ENCODE peak calls at places on chromosomes 2 and 18, in seven cellular contexts. G is psoas muscle; P is neural progenitor cell; S is cardiac muscle cell; A is H1; I is left ventricle myocardium inferior; Q is CD8-positive, alpha-beta memory T cell. F is an unnamed sample.

GRCh38 chr2:172207916-172208315 is 105.2 kb upstream of the DLX2 start:
- DNase-seq in I (no peak), S (no peak), P (no peak), A (no peak), G (no peak), Q (no peak), F (no peak)

GRCh38 chr2:168138369-168138768 is 109.0 kb downstream of the STK39 start:
- DNase-seq in P (peak; percentile 12), Q (no peak), I (peak; percentile 41), G (no peak), S (no peak), A (no peak), F (no peak)

GRCh38 chr2:36663851-36664715 is 32.4 kb upstream of the VIT start:
- DNase-seq in P (peak; percentile 67), A (no peak), G (no peak), I (no peak), Q (no peak), S (peak; percentile 64), F (peak; percentile 55)

GRCh38 chr18:13267517-13267916 is 49.0 kb downstream of the LDLRAD4 start:
- DNase-seq in P (no peak), A (no peak), Q (no peak), S (no peak), G (no peak), I (no peak), F (no peak)

GRCh38 chr2:172083725-172084483 is 1.4 kb upstream of the DLX1 start:
- DNase-seq in P (peak; percentile 35), I (no peak), Q (no peak), A (peak; percentile 72), S (no peak), G (no peak), F (no peak)

GRCh38 chr2:145416640-145417039 is 896.7 kb upstream of the ZEB2 start:
- DNase-seq in S (no peak), Q (no peak), P (no peak), A (no peak), I (no peak), G (no peak), F (no peak)

GRCh38 chr2:203683932-203684556 is 22.4 kb upstream of the CD28 start:
- DNase-seq in P (no peak), S (no peak), Q (no peak), I (no peak), G (no peak), A (no peak), F (no peak)

GRCh38 chr2:11682590-11682915 is 12.6 kb upstream of the NTSR2 start:
- DNase-seq in S (no peak), P (no peak), I (no peak), Q (no peak), G (no peak), A (no peak), F (no peak)

GRCh38 chr2:200860092-200860795 is 4.2 kb downstream of the CLK1 start:
- DNase-seq in Q (peak; percentile 24), G (no peak), P (no peak), S (no peak), I (no peak), A (no peak), F (no peak)

GRCh38 chr2:152464853-152465470 is 130.0 kb downstream of the FMNL2 start:
- DNase-seq in P (no peak), Q (no peak), A (no peak), S (no peak), I (no peak), G (peak; percentile 54), F (no peak)

GRCh38 chr18:9950289-9951016 is 36.6 kb downstream of the VAPA start:
- DNase-seq in A (no peak), I (no peak), P (no peak), S (no peak), Q (no peak), G (no peak), F (no peak)

GRCh38 chr18:43662657-43663056 is 385.4 kb upstream of the SYT4 start:
- DNase-seq in A (no peak), G (no peak), Q (no peak), P (no peak), S (peak; percentile 2), I (no peak), F (no peak)

GRCh38 chr18:55778731-55779460 is 190.9 kb upstream of the TCF4 start:
- DNase-seq in P (peak; percentile 59), Q (no peak), I (no peak), A (no peak), S (no peak), G (no peak), F (no peak)

GRCh38 chr2:88813612-88814011 is 122.1 kb downstream of the RPIA start:
- DNase-seq in G (no peak), P (no peak), Q (no peak), S (no peak), I (no peak), A (no peak), F (no peak)

GRCh38 chr2:159712929-159713575 is 746 bp downstream of the MARCHF7 start:
- DNase-seq in I (no peak), S (peak; percentile 64), Q (no peak), P (no peak), G (no peak), A (no peak), F (no peak)

GRCh38 chr2:10208736-10209135 is 86.2 kb downstream of the RRM2 start:
- DNase-seq in A (no peak), Q (no peak), G (no peak), P (no peak), S (no peak), I (no peak), F (no peak)

GRCh38 chr2:137964066-137964858 is at the start of gene HNMT:
- DNase-seq in G (peak; percentile 58), A (peak; percentile 53), Q (no peak), S (peak; percentile 45), P (peak; percentile 55), I (no peak), F (peak; percentile 4)

GRCh38 chr18:62437520-62438329 is 85.1 kb upstream of the ZCCHC2 start:
- DNase-seq in A (no peak), I (peak; percentile 34), Q (no peak), S (no peak), G (peak; percentile 87), P (no peak), F (no peak)

GRCh38 chr18:31424383-31424988 is 23.1 kb upstream of the DSG3 start:
- DNase-seq in P (peak; percentile 67), A (peak; percentile 76), G (no peak), S (peak; percentile 71), I (no peak), Q (no peak), F (peak; percentile 31)

DNA sequence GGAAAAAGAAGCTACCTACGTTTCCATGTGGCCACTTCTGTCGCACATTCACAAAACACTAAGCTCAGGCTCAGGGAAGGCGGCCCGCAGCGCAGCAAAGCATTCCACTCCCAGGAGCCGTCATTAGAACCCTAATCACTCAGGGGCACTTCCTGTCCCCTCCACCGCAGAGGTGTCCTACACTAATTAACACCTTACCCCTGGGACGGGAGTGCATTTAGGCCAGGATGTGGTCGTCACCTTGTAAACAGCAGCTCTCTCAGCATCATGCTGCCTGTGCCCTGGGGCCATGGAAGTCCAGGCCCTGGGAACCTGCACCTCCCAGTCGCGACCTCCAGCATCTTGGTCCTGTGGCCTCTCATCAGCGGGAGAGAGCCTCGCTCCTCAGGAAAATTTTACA is 359.8 kb upstream of the SALL3 start:
- DNase-seq in P (no peak), Q (no peak), I (no peak), G (no peak), A (no peak), S (no peak), F (no peak)
- H3K27ac ChIP-seq in P (no peak overlapping the region), Q (no peak overlapping the region), I (no peak overlapping the region), G (no peak overlapping the region), A (no peak overlapping the region), S (no peak overlapping the region), F (no peak overlapping the region)

GRCh38 chr18:49728542-49728941 is 84.8 kb downstream of the ACAA2 start:
- DNase-seq in P (peak; percentile 66), Q (no peak), S (peak; percentile 38), A (peak; percentile 90), G (peak; percentile 53), I (no peak), F (peak; percentile 61)

GRCh38 chr18:49723648-49724180 is 89.6 kb downstream of the ACAA2 start:
- DNase-seq in G (no peak), S (no peak), A (no peak), P (no peak), Q (no peak), I (no peak), F (no peak)

GRCh38 chr18:49727816-49728215 is 85.5 kb downstream of the ACAA2 start:
- DNase-seq in S (no peak), I (no peak), Q (no peak), G (no peak), P (no peak), A (no peak), F (no peak)

GRCh38 chr18:49725809-49726514 is 87.4 kb downstream of the ACAA2 start:
- DNase-seq in S (peak; percentile 56), G (peak; percentile 78), P (peak; percentile 83), I (peak; percentile 67), Q (no peak), A (peak; percentile 72), F (peak; percentile 63)

DNA sequence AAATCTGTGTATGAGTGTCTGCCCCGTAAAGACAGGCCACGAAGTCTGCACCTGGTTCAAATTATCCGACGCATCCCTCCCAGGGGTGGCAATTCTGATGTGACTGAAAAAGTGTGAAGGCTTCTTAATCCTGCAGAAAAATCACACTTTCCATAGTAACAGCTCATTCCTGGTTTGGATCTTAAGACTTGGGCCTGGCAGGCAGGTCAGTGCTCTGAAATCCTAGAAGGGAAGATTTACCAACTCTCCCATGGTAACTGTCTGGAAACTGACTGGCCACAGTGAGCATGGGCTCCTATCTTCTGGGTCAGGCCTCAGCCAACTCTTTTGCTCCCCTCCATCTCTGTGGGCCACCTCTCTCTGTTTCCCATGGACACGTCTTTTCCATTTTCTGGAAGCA is 86.8 kb downstream of the ACAA2 start:
- DNase-seq in I (no peak), Q (no peak), P (no peak), A (no peak), S (no peak), G (no peak), F (no peak)
- H3K27ac ChIP-seq in I (peak overlapping the region; percentile 36), Q (no peak overlapping the region), P (peak overlapping the region; percentile 91), A (peak overlapping the region; percentile 66), S (peak overlapping the region; percentile 70), G (no peak overlapping the region), F (no peak overlapping the region)

DNA sequence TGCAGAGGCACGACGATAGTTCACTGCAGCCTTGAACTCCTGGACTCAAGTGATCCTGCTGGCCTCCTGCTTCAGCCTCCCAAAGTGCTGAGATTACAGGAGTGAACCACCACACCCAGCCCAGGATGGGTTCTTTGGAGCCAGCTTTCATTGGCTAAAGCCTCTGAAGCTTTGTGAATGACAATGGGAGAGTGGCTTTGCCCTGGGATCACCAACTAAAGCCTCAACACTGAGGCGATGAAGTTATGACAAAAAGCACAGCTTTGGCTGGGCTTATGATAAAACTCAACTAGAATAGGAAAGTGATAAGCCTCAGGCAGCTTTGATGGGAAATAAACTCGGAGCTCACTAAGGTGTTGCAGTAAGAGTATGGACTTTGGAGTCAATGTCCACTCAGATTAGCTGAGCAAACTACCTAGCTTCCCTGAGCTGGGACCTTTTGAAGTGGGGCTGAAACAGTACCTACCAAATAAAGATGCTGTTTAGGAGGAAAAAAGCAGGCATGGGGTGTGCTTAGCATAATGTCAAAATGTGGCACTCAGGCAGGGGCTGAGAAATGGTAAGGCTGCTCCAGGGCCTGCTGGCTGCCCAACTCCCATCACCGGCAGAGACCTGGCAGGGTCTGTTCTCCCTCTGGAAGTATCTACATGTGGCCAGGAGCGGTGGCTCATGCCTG is 4.3 kb downstream of the TMEM127 start:
- DNase-seq in S (no peak), Q (no peak), I (no peak), A (no peak), P (no peak), G (no peak), F (no peak)
- H3K27ac ChIP-seq in S (peak overlapping the region; percentile 98), Q (no peak overlapping the region), I (peak overlapping the region; percentile 96), A (no peak overlapping the region), P (no peak overlapping the region), G (peak overlapping the region; percentile 97), F (no peak overlapping the region)

GRCh38 chr2:72011791-72012190 is 135.9 kb downstream of the CYP26B1 start:
- DNase-seq in P (no peak), I (no peak), S (no peak), G (no peak), Q (no peak), A (peak; percentile 37), F (no peak)
- H3K27ac ChIP-seq in P (no peak overlapping the region), I (no peak overlapping the region), S (no peak overlapping the region), G (no peak overlapping the region), Q (no peak overlapping the region), A (no peak overlapping the region), F (no peak overlapping the region)

F was measured in iPS DF 6.9.